ENCODE peak calls at places on chromosomes 16 and 17, in seven cellular contexts. One of them, this sample, is unnamed.

GRCh38 chr17:12790806-12791148 is 1.5 kb downstream of the ARHGAP44 start:
- DNase-seq in posterior vena cava: no peak
- DNase-seq in cardiac fibroblast: no peak
- DNase-seq in substantia nigra: no peak
- DNase-seq in stimulated activated CD8-positive, alpha-beta memory T cell treated with anti-CD3 and anti-CD28 coated beads, Interleukin-7, amount 100 ng/mL, for 4 hours: no peak
- DNase-seq in mucosa of gallbladder: no peak
- DNase-seq in HEK293T: no peak
- DNase-seq in this sample: no peak

GRCh38 chr16:49920397-49920796 is 64.5 kb upstream of the ZNF423 start:
- DNase-seq in HEK293T: no peak
- DNase-seq in substantia nigra: no peak
- DNase-seq in stimulated activated CD8-positive, alpha-beta memory T cell treated with anti-CD3 and anti-CD28 coated beads, Interleukin-7, amount 100 ng/mL, for 4 hours: no peak
- DNase-seq in mucosa of gallbladder: no peak
- DNase-seq in posterior vena cava: peak; percentile 34
- DNase-seq in cardiac fibroblast: no peak
- DNase-seq in this sample: no peak

GRCh38 chr17:520447-521167 is 168.0 kb upstream of the RPH3AL start:
- DNase-seq in cardiac fibroblast: peak; percentile 47
- DNase-seq in mucosa of gallbladder: no peak
- DNase-seq in stimulated activated CD8-positive, alpha-beta memory T cell treated with anti-CD3 and anti-CD28 coated beads, Interleukin-7, amount 100 ng/mL, for 4 hours: no peak
- DNase-seq in HEK293T: no peak
- DNase-seq in posterior vena cava: peak; percentile 42
- DNase-seq in substantia nigra: no peak
- DNase-seq in this sample: no peak

GRCh38 chr17:55549140-55549539 is 37.9 kb upstream of the SMIM36 start:
- DNase-seq in substantia nigra: no peak
- DNase-seq in mucosa of gallbladder: no peak
- DNase-seq in HEK293T: no peak
- DNase-seq in cardiac fibroblast: no peak
- DNase-seq in posterior vena cava: no peak
- DNase-seq in stimulated activated CD8-positive, alpha-beta memory T cell treated with anti-CD3 and anti-CD28 coated beads, Interleukin-7, amount 100 ng/mL, for 4 hours: no peak
- DNase-seq in this sample: no peak

GRCh38 chr17:7856081-7856791 is 1.1 kb downstream of the NAA38 start:
- DNase-seq in HEK293T: no peak
- DNase-seq in mucosa of gallbladder: no peak
- DNase-seq in stimulated activated CD8-positive, alpha-beta memory T cell treated with anti-CD3 and anti-CD28 coated beads, Interleukin-7, amount 100 ng/mL, for 4 hours: no peak
- DNase-seq in cardiac fibroblast: peak; percentile 81
- DNase-seq in substantia nigra: no peak
- DNase-seq in posterior vena cava: peak; percentile 90
- DNase-seq in this sample: peak; percentile 69

GRCh38 chr16:84513111-84514065 is 8.9 kb upstream of the MEAK7 start:
- DNase-seq in HEK293T: no peak
- DNase-seq in substantia nigra: no peak
- DNase-seq in stimulated activated CD8-positive, alpha-beta memory T cell treated with anti-CD3 and anti-CD28 coated beads, Interleukin-7, amount 100 ng/mL, for 4 hours: no peak
- DNase-seq in cardiac fibroblast: no peak
- DNase-seq in posterior vena cava: peak; percentile 64
- DNase-seq in mucosa of gallbladder: no peak
- DNase-seq in this sample: no peak

GRCh38 chr17:75457047-75457654 is 716 bp downstream of the TMEM94 start:
- DNase-seq in posterior vena cava: no peak
- DNase-seq in stimulated activated CD8-positive, alpha-beta memory T cell treated with anti-CD3 and anti-CD28 coated beads, Interleukin-7, amount 100 ng/mL, for 4 hours: no peak
- DNase-seq in cardiac fibroblast: peak; percentile 54
- DNase-seq in HEK293T: peak; percentile 50
- DNase-seq in substantia nigra: no peak
- DNase-seq in mucosa of gallbladder: peak; percentile 18
- DNase-seq in this sample: no peak

GRCh38 chr16:22625948-22626347 is 115.3 kb downstream of the NPIPB5 start:
- DNase-seq in mucosa of gallbladder: no peak
- DNase-seq in substantia nigra: no peak
- DNase-seq in posterior vena cava: no peak
- DNase-seq in stimulated activated CD8-positive, alpha-beta memory T cell treated with anti-CD3 and anti-CD28 coated beads, Interleukin-7, amount 100 ng/mL, for 4 hours: no peak
- DNase-seq in cardiac fibroblast: no peak
- DNase-seq in HEK293T: no peak
- DNase-seq in this sample: no peak